ENCODE peak calls at places on chromosomes 11 and 22, in eight cellular contexts. D, Z, Y, B, L, W, G and A are unnamed samples. For H3K4me1 and H3K36me3, the result is how much of the 10 kb centered on the place peaks cover.

GRCh38 chr11:113587318-113587739 is 112.1 kb upstream of the DRD2 start:
- DNase-seq in W (no peak), L (peak), G (no peak), Y (no peak), Z (no peak), B (no peak), D (no peak), A (no peak)

GRCh38 chr11:58832246-58832645 is 12.3 kb downstream of the GLYATL2 start:
- DNase-seq in Z (no peak), G (no peak), B (no peak), Y (no peak), D (no peak), L (peak), W (peak), A (no peak)

GRCh38 chr11:44058275-44058674 is 7.8 kb upstream of the ACCS start:
- DNase-seq in W (no peak), B (no peak), Y (no peak), D (no peak), L (no peak), Z (no peak), G (no peak), A (no peak)

GRCh38 chr11:10633261-10633660 is 60.3 kb downstream of the IRAG1 start:
- DNase-seq in L (no peak), Z (no peak), G (no peak), Y (no peak), W (no peak), B (no peak), D (no peak), A (no peak)

GRCh38 chr22:36136475-36136874 is 24.1 kb downstream of the APOL3 start:
- DNase-seq in D (no peak), G (no peak), W (no peak), Z (no peak), L (peak), Y (no peak), B (peak), A (no peak)

GRCh38 chr11:134248910-134249480 is 4.2 kb downstream of the THYN1 start:
- DNase-seq in Y (no peak), G (no peak), B (no peak), D (no peak), Z (no peak), W (no peak), L (no peak), A (no peak)

GRCh38 chr11:125304876-125305275 is 140.3 kb downstream of the PKNOX2 start:
- DNase-seq in Z (no peak), B (no peak), D (no peak), G (no peak), W (no peak), L (no peak), Y (no peak), A (no peak)

GRCh38 chr11:60917267-60917666 is 3.3 kb downstream of the TMEM109 start:
- DNase-seq in G (no peak), D (no peak), B (peak), Y (no peak), W (no peak), L (no peak), Z (no peak), A (no peak)

GRCh38 chr11:112255075-112255739 is 5.5 kb downstream of the PLET1 start:
- DNase-seq in Y (no peak), G (no peak), W (no peak), L (peak), B (no peak), D (no peak), Z (no peak), A (no peak)

GRCh38 chr22:27612075-27612474 is 189.5 kb downstream of the MN1 start:
- DNase-seq in L (no peak), Y (peak), G (no peak), D (no peak), W (no peak), Z (no peak), B (no peak), A (no peak)

GRCh38 chr11:69209936-69210659 is 54.4 kb downstream of the SMIM38 start:
- DNase-seq in D (no peak), G (no peak), Y (no peak), B (no peak), Z (peak), W (no peak), L (no peak), A (no peak)

GRCh38 chr11:44615913-44616806 is 50.7 kb downstream of the CD82 start:
- DNase-seq in B (peak), Z (peak), L (no peak), D (no peak), W (no peak), G (no peak), Y (no peak), A (no peak)

GRCh38 chr11:73047773-73048371 is 94.2 kb downstream of the FCHSD2 start:
- DNase-seq in B (no peak), G (no peak), D (no peak), Y (no peak), L (no peak), W (no peak), Z (no peak), A (no peak)

GRCh38 chr11:7668911-7669310 is 4.4 kb downstream of the CYB5R2 start:
- DNase-seq in L (no peak), Z (no peak), G (no peak), Y (no peak), W (no peak), B (no peak), D (no peak), A (no peak)

GRCh38 chr11:120186799-120187591 is 23.8 kb upstream of the OAF start:
- DNase-seq in W (peak), G (no peak), Z (peak), D (no peak), L (peak), B (no peak), Y (peak), A (no peak)

GRCh38 chr11:46529086-46529905 is 64.5 kb downstream of the AMBRA1 start:
- DNase-seq in Y (peak), D (peak), B (peak), L (peak), G (peak), Z (peak), W (peak), A (peak)

GRCh38 chr11:84899740-84900139 is 727.4 kb downstream of the DLG2 start:
- DNase-seq in G (no peak), Z (no peak), B (no peak), W (no peak), Y (no peak), D (no peak), L (peak), A (no peak)

GRCh38 chr11:120489799-120490198 is 21.7 kb upstream of the GRIK4 start:
- DNase-seq in B (no peak), Y (no peak), L (no peak), Z (no peak), W (no peak), G (no peak), D (no peak), A (no peak)

GRCh38 chr22:32328306-32329201 is 29.1 kb upstream of the RFPL3 start:
- DNase-seq in D (no peak), L (no peak), B (no peak), Z (peak), G (no peak), Y (no peak), W (no peak), A (no peak)

GRCh38 chr11:117909611-117910382 is 19.4 kb downstream of the TMPRSS13 start:
- DNase-seq in Z (peak), G (no peak), W (no peak), D (no peak), B (no peak), L (no peak), Y (no peak), A (no peak)

GRCh38 chr11:132632641-132633124 is 899.6 kb downstream of the OPCML start:
- DNase-seq in D (no peak), Y (peak), G (no peak), B (no peak), W (no peak), Z (no peak), L (peak), A (no peak)

GRCh38 chr11:46519351-46519750 is 74.5 kb downstream of the AMBRA1 start:
- DNase-seq in Z (no peak), D (no peak), W (no peak), Y (no peak), L (no peak), G (no peak), B (no peak), A (no peak)

GRCh38 chr22:39352301-39352867 is 2.6 kb downstream of the SYNGR1 start:
- DNase-seq in D (no peak), B (no peak), Y (no peak), G (no peak), L (no peak), W (no peak), Z (no peak), A (no peak)

GRCh38 chr22:40383905-40384304 is 13.5 kb downstream of the SGSM3 start:
- DNase-seq in Y (no peak), D (no peak), Z (no peak), B (no peak), W (no peak), G (no peak), L (peak), A (no peak)

GRCh38 chr11:61162092-61162935 is 1.1 kb upstream of the VPS37C start:
- DNase-seq in Y (peak), Z (peak), G (peak), L (peak), B (peak), D (no peak), W (no peak), A (no peak)

GRCh38 chr22:35921777-35922176 is 106.8 kb downstream of the RBFOX2 start:
- DNase-seq in L (peak), Y (peak), Z (peak), B (peak), G (peak), D (no peak), W (peak), A (no peak)

GRCh38 chr11:12195773-12196172 is 85.4 kb downstream of the MICAL2 start:
- DNase-seq in L (no peak), Z (peak), D (peak), B (no peak), G (no peak), W (no peak), Y (no peak), A (peak)

GRCh38 chr11:27241316-27242122 is 121.5 kb downstream of the CCDC34 start:
- DNase-seq in Z (no peak), W (no peak), G (no peak), Y (no peak), L (peak), D (no peak), B (no peak), A (no peak)

GRCh38 chr11:4636136-4636535 is 1.1 kb upstream of the OR51D1 start:
- DNase-seq in G (no peak), Y (no peak), Z (no peak), L (no peak), W (no peak), D (no peak), B (no peak), A (no peak)

GRCh38 chr22:48919851-48920589 is 907.7 kb downstream of the BRD1 start:
- DNase-seq in L (no peak), D (no peak), B (no peak), Z (no peak), W (no peak), Y (no peak), G (no peak), A (no peak)

GRCh38 chr11:61701298-61701993 is 21.3 kb downstream of the DAGLA start:
- DNase-seq in G (peak), Y (peak), Z (no peak), B (peak), W (no peak), D (no peak), L (no peak), A (no peak)

GRCh38 chr11:38814670-38815069 is 2216.6 kb upstream of the RAG2 start:
- DNase-seq in Z (no peak), L (peak), B (no peak), D (no peak), Y (no peak), W (no peak), G (no peak), A (no peak)

GRCh38 chr22:24994070-24994763 is 41.7 kb downstream of the KIAA1671 start:
- DNase-seq in Y (no peak), G (peak), L (peak), Z (peak), D (no peak), W (peak), B (no peak), A (no peak)
- H3K4me1 ChIP-seq in Y (under half), G (under half), L (under half), Z (under half), D (under half), W (under half), B (under half), A (under half)

DNA sequence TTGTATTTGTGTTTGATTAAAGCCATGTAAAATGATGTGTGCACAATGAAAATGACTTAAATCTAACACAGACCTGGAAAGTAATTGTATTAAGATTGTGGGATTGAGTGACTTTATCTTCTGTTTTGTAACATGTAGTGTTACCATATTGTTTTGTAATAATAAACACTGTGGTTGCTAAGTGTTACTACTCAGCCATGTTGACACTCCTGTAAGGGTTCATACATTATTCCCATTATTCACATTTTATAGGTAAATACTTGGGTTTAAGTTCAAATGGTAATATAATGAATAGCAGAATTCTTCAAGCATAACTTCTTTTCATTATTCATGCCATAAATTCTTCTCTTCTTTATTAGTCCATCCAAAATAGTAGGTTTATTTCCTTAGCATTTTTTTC is 69.0 kb downstream of the ZC3H12C start:
- DNase-seq in L (no peak), D (no peak), G (no peak), B (no peak), W (no peak), Y (no peak), Z (no peak), A (no peak)
- H3K36me3 ChIP-seq in L (under half), D (under half), G (under half), B (half or more), W (under half), Y (under half), Z (under half), A (under half)

GRCh38 chr11:36065436-36065835 is 121.6 kb downstream of the LDLRAD3 start:
- DNase-seq in Z (no peak), L (no peak), B (no peak), W (no peak), G (no peak), D (no peak), Y (no peak), A (no peak)
- H3K4me1 ChIP-seq in Z (under half), L (under half), B (under half), W (under half), G (under half), D (under half), Y (under half), A (under half)

DNA sequence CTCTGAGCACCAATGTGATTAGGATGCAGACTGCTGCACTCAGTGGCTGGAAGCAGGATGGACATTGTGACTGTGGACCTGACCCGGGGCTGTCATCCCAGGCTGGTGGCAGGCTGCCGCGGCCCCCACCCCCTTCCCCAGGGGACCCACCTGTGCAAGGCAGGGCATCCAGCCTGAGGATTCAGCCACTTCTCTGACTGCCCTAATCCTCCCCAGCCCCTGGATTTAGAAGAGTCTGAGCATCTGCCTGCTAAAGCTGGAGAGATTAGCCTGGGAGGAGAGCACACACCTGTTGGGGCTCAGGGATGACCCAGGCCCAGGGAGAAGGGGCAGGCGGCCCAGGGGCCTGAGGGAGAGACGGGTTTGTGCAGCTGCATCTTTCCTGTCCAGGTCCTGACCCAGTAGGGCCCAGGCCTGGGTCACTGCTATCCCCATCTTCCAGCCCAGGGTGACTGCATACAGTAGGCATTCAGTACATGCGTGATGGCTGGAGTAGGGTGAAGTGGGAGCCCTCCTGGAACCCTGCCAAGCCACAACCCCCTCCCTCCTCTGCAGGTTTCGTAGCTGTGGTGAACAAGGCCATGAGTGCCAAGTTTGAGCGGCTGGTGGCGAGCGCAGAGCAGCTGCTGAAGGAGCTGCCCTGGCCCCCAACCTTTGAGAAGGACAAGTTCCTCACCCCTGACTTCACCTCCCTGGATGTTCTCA is 12.1 kb downstream of the DPP3 start:
- DNase-seq in D (no peak), Y (no peak), L (peak), Z (no peak), B (no peak), W (no peak), G (no peak), A (no peak)
- H3K36me3 ChIP-seq in D (under half), Y (under half), L (under half), Z (under half), B (half or more), W (under half), G (under half), A (under half)

DNA sequence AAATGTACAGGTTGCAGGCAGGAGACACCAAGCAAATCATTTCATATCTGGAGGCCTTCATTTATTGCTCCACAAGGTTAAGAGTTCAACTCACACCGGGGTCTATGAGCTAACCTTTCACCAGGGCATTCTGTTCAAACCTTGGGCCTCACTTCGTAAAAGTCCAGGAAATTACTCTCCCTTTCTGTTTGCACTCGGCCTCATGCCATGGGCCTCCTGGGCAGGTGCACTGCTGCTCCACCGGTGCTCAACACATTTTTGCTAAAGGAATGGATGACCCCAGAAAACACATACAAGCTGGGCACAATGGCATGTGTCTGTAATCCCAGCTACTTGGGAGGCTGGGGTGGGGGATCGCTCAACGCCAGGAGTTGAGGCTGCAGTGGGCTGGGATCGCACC is 16.6 kb upstream of the RRP7A start:
- DNase-seq in Y (no peak), Z (no peak), G (no peak), B (no peak), L (no peak), W (no peak), D (no peak), A (no peak)
- H3K4me1 ChIP-seq in Y (under half), Z (under half), G (under half), B (under half), L (under half), W (under half), D (under half), A (under half)

DNA sequence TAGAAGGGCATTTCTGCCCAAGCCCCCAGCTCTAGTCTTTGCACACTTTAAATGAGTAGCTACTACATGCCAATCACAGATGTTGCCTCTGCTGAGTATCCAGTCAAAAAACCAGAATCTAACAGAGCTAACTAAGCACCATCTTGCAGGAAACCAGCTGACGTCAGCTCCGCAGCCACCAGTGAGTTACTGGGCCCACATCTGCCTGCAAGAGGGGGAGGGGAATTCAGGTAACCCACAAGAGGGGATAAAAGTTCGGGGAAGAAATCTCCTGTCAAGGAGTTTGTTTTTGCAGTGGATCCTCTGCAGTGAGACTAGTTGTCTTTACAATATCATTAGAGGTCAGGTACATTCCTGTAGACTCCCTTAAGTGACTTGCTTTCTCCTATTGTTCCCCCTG is 9.2 kb downstream of the CD44 start:
- DNase-seq in D (no peak), W (no peak), Z (peak), B (no peak), G (no peak), L (no peak), Y (no peak), A (no peak)
- H3K36me3 ChIP-seq in D (under half), W (under half), Z (under half), B (under half), G (under half), L (under half), Y (under half), A (under half)